ENCODE peak calls at places on chromosomes 7 and 10, in five cellular contexts. P is astrocyte, U is RWPE1, H is upper lobe of right lung, B is cardiac fibroblast. Q is an unnamed sample.

GRCh38 chr7:157112706-157113105 is 26.0 kb upstream of the UBE3C start:
- DNase-seq in P (no peak), U (no peak), H (no peak), B (no peak), Q (no peak)

GRCh38 chr7:152081088-152081487 is 55.6 kb downstream of the GALNT11 start:
- DNase-seq in P (no peak), U (no peak), H (no peak), B (no peak), Q (no peak)

GRCh38 chr10:7423521-7423920 is 12.7 kb upstream of the SFMBT2 start:
- DNase-seq in P (no peak), U (no peak), H (no peak), B (no peak), Q (no peak)

GRCh38 chr10:78462221-78462620 is 428.6 kb downstream of the RPS24 start:
- DNase-seq in P (peak; percentile 43), U (no peak), H (no peak), B (no peak), Q (peak; percentile 22)

GRCh38 chr7:120272261-120272895 is 597 bp upstream of the KCND2 start:
- DNase-seq in P (peak; percentile 33), U (peak; percentile 56), H (no peak), B (peak; percentile 73), Q (no peak)

GRCh38 chr7:90092467-90092866 is 61.8 kb upstream of the STEAP1 start:
- DNase-seq in P (no peak), U (no peak), H (no peak), B (no peak), Q (no peak)

GRCh38 chr7:82445226-82445625 is 1.6 kb upstream of the CACNA2D1 start:
- DNase-seq in P (no peak), U (no peak), H (no peak), B (no peak), Q (no peak)

GRCh38 chr10:77114181-77114821 is 523.3 kb downstream of the KCNMA1 start:
- DNase-seq in P (no peak), U (no peak), H (no peak), B (no peak), Q (no peak)

GRCh38 chr7:94030634-94031033 is 26.5 kb upstream of the BET1 start:
- DNase-seq in P (no peak), U (no peak), H (no peak), B (no peak), Q (no peak)

GRCh38 chr10:84966708-84967441 is 638.5 kb downstream of the CCSER2 start:
- DNase-seq in P (no peak), U (no peak), H (no peak), B (no peak), Q (no peak)

GRCh38 chr7:30708983-30709382 is 26.7 kb upstream of the CRHR2 start:
- DNase-seq in P (no peak), U (no peak), H (no peak), B (peak; percentile 55), Q (no peak)

GRCh38 chr10:103849880-103850571 is 5.3 kb downstream of the SH3PXD2A start:
- DNase-seq in P (peak; percentile 91), U (peak; percentile 78), H (no peak), B (peak; percentile 95), Q (no peak)

GRCh38 chr10:15137636-15138035 is 30.9 kb downstream of the NMT2 start:
- DNase-seq in P (peak; percentile 40), U (no peak), H (no peak), B (peak; percentile 46), Q (no peak)

GRCh38 chr7:137130751-137131158 is 212.8 kb downstream of the PTN start:
- DNase-seq in P (peak; percentile 94), U (peak; percentile 32), H (no peak), B (peak; percentile 71), Q (no peak)

GRCh38 chr10:59611048-59611447 is 98.6 kb downstream of the SLC16A9 start:
- DNase-seq in P (no peak), U (no peak), H (no peak), B (no peak), Q (no peak)

GRCh38 chr7:101678713-101679112 is 49.6 kb upstream of the MYL10 start:
- DNase-seq in P (peak; percentile 81), U (no peak), H (no peak), B (peak; percentile 74), Q (no peak)

GRCh38 chr10:4606856-4607636 is 219.0 kb upstream of the AKR1E2 start:
- DNase-seq in P (no peak), U (no peak), H (no peak), B (no peak), Q (no peak)

GRCh38 chr7:94643771-94644545 is 12.0 kb downstream of the SGCE start:
- DNase-seq in P (peak; percentile 40), U (peak; percentile 61), H (no peak), B (peak; percentile 47), Q (no peak)

GRCh38 chr10:30172663-30173062 is 113.3 kb upstream of the JCAD start:
- DNase-seq in P (no peak), U (no peak), H (no peak), B (no peak), Q (no peak)

GRCh38 chr7:150860291-150860977 is 8.1 kb downstream of the AOC1 start:
- DNase-seq in P (no peak), U (no peak), H (no peak), B (no peak), Q (no peak)

GRCh38 chr7:21543528-21544302 is 876 bp downstream of the DNAH11 start:
- DNase-seq in P (no peak), U (peak; percentile 18), H (peak; percentile 65), B (peak; percentile 49), Q (no peak)

GRCh38 chr7:99189222-99189621 is 18.7 kb downstream of the KPNA7 start:
- DNase-seq in P (no peak), U (no peak), H (no peak), B (no peak), Q (no peak)

GRCh38 chr10:73593110-73593509 is 2.0 kb upstream of the USP54 start:
- DNase-seq in P (no peak), U (no peak), H (no peak), B (no peak), Q (no peak)

GRCh38 chr7:11427686-11428273 is 404.2 kb downstream of the THSD7A start:
- DNase-seq in P (peak; percentile 54), U (peak; percentile 35), H (no peak), B (peak; percentile 86), Q (no peak)

GRCh38 chr7:139618482-139619366 is 95.2 kb downstream of the CLEC2L start:
- DNase-seq in P (peak; percentile 13), U (peak; percentile 30), H (no peak), B (peak; percentile 63), Q (no peak)

GRCh38 chr10:131982796-131983195 is 1.1 kb upstream of the BNIP3 start:
- DNase-seq in P (no peak), U (no peak), H (no peak), B (no peak), Q (no peak)
- TF ChIP-seq CTCF in P (no peak), U (no peak), H (no peak), B (no peak), Q (no peak)

DNA sequence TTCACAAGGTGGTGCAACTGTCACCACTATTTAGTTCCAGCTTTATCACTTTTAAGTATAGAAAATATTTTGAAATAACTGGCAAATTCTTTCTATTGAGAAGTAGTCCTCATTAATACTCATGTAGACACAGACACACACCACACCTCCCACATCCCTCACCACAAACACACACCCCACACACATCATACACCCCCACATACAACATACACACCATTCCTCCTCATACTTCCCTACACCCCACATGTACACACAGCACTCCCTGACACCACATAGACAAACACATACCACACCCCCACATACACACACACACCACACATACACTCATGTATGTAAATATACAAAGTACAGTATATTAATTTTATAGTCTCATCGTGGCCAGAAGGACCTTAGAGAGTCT is 178.8 kb downstream of the LRMDA start:
- DNase-seq in P (no peak), U (no peak), H (no peak), B (no peak), Q (no peak)
- TF ChIP-seq CTCF in P (no peak), U (no peak), H (no peak), B (no peak), Q (no peak)

DNA sequence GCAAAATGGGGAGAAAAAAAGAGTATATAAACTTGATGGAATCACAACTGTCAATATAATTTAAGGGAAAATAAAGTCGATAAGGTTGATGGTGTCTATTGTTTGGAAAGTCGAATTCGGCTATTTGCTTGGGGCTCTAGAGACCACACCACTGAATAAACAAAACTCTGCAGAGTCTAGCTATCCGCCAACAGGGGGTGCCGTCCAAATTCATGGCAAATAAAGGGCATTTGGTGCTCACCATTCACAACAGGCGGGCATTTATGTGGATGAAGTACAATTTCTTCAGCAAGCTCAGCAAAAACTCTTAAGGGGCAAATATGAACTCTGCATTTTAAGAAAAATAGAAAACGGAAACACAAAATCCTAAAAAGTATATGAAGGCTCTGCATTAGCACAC is 23.3 kb downstream of the CD36 start:
- DNase-seq in P (no peak), U (no peak), H (no peak), B (peak; percentile 12), Q (no peak)
- TF ChIP-seq CTCF in P (no peak), U (no peak), H (peak; percentile 13), B (peak; percentile 29), Q (peak; percentile 14)

DNA sequence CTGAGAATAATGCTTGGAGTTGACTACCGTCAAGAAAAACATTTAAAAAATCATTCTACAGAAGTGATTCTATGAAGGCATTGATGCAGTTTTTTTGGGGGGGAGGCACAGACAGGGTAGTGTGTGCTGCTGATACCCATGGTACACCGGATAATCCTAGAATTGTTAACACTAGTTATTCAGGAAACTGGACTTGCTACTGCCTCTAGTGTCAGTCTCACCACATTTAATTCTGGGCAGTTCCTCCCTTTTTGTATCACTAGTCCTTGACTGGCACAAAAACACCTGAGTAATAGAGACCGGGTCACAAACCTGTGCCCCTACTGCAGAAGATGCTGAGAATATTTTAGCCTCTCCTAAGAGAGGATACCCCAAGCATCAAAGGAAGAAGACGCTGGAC is 13.0 kb upstream of the TCAF1 start:
- DNase-seq in P (no peak), U (no peak), H (no peak), B (no peak), Q (no peak)
- TF ChIP-seq CTCF in P (no peak), U (no peak), H (no peak), B (peak; percentile 7), Q (no peak)